ENCODE peak calls at places on chromosomes 3 and 15, in six cellular contexts. H is HCT116, A is HepG2, J is upper lobe of left lung, S is Panc1, V is GM12878. E is an unnamed sample.

GRCh38 chr15:60038111-60038521 is 34.0 kb downstream of the FOXB1 start:
- ATAC-seq in H (peak; percentile 32), A (no peak), J (no peak), S (no peak), V (no peak), E (no peak)

GRCh38 chr15:82613764-82614163 is 33.4 kb downstream of the CPEB1 start:
- ATAC-seq in H (no peak), A (no peak), J (peak; percentile 21), S (no peak), V (no peak), E (peak; percentile 41)

GRCh38 chr3:30012941-30013543 is 593.4 kb upstream of the TGFBR2 start:
- ATAC-seq in H (peak; percentile 93), A (peak; percentile 88), J (peak; percentile 78), S (peak; percentile 70), V (peak; percentile 69), E (peak; percentile 58)

GRCh38 chr3:100963041-100963440 is 30.2 kb downstream of the ABI3BP start:
- ATAC-seq in H (no peak), A (no peak), J (no peak), S (no peak), V (no peak), E (no peak)

GRCh38 chr15:70061696-70062270 is 35.9 kb downstream of the TLE3 start:
- ATAC-seq in H (no peak), A (no peak), J (no peak), S (no peak), V (no peak), E (no peak)

GRCh38 chr3:158710601-158711000 is 21.7 kb downstream of the RARRES1 start:
- ATAC-seq in H (no peak), A (no peak), J (no peak), S (no peak), V (no peak), E (no peak)

GRCh38 chr3:153268564-153269279 is 106.7 kb downstream of the RAP2B start:
- ATAC-seq in H (no peak), A (no peak), J (no peak), S (no peak), V (no peak), E (peak; percentile 16)

GRCh38 chr3:30610702-30611410 is 4.5 kb downstream of the TGFBR2 start:
- ATAC-seq in H (no peak), A (no peak), J (no peak), S (no peak), V (no peak), E (no peak)

GRCh38 chr3:104909188-104909587 is 457.5 kb upstream of the ALCAM start:
- ATAC-seq in H (no peak), A (no peak), J (no peak), S (no peak), V (no peak), E (no peak)

GRCh38 chr3:161821591-161821990 is 325.0 kb downstream of the OTOL1 start:
- ATAC-seq in H (no peak), A (no peak), J (no peak), S (no peak), V (no peak), E (no peak)

GRCh38 chr15:74957301-74958035 is 896 bp upstream of the RPP25 start:
- ATAC-seq in H (peak; percentile 53), A (no peak), J (peak; percentile 68), S (peak; percentile 58), V (peak; percentile 26), E (peak; percentile 37)

GRCh38 chr3:41101231-41101630 is 98.1 kb upstream of the CTNNB1 start:
- ATAC-seq in H (no peak), A (no peak), J (no peak), S (no peak), V (no peak), E (no peak)

GRCh38 chr15:95761742-95762141 is 568.8 kb upstream of the NR2F2 start:
- ATAC-seq in H (no peak), A (no peak), J (no peak), S (no peak), V (no peak), E (no peak)

GRCh38 chr15:78431955-78432354 is 6.1 kb upstream of the IREB2 start:
- ATAC-seq in H (no peak), A (no peak), J (no peak), S (no peak), V (no peak), E (no peak)

GRCh38 chr15:51195459-51195858 is 100.8 kb upstream of the TNFAIP8L3 start:
- ATAC-seq in H (no peak), A (no peak), J (no peak), S (no peak), V (no peak), E (no peak)

GRCh38 chr3:180912304-180913226 is at the start of gene FXR1:
- ATAC-seq in H (peak; percentile 97), A (peak; percentile 99), J (peak; percentile 98), S (peak; percentile 99), V (peak; percentile 99), E (peak; percentile 99)
- TF ChIP-seq POLR2AphosphoS5 in H (peak; percentile 98), A (peak; percentile 95), J (peak; percentile 58), S (peak; percentile 98), V (peak; percentile 94), E (peak; percentile 19)

DNA sequence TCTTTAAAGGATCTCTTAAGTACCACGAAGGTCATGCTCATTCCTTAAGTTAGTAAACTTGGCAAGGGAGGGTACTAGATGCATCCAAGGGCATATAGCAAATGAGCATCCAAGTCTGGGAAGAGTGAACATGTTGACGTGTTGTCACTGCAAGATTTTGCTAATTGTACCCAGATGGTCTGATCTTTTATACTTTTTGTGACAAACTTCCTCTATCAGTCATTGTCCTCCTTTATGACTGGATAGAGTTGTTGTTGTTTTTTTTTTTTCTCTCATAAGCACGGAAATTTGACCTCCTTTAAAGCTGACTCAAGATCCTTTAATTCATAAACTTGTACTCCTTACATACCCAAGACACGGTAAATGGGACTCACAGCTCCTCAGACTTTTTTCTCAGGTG is 121.3 kb downstream of the CHST2 start:
- ATAC-seq in H (no peak), A (no peak), J (no peak), S (no peak), V (no peak), E (no peak)
- H3K4me1 ChIP-seq in H (no peaks in the 10 kb centered on the region), A (no peaks in the 10 kb centered on the region), J (no peaks in the 10 kb centered on the region), S (no peaks in the 10 kb centered on the region), V (peaks cover 13% of the 10 kb centered on the region), E (no peaks in the 10 kb centered on the region)

GRCh38 chr3:87727783-87728182 is 331.0 kb downstream of the CGGBP1 start:
- ATAC-seq in H (no peak), A (no peak), J (no peak), S (no peak), V (no peak), E (no peak)

GRCh38 chr3:87733671-87734367 is 325.0 kb downstream of the CGGBP1 start:
- ATAC-seq in H (no peak), A (no peak), J (peak; percentile 29), S (no peak), V (no peak), E (no peak)

DNA sequence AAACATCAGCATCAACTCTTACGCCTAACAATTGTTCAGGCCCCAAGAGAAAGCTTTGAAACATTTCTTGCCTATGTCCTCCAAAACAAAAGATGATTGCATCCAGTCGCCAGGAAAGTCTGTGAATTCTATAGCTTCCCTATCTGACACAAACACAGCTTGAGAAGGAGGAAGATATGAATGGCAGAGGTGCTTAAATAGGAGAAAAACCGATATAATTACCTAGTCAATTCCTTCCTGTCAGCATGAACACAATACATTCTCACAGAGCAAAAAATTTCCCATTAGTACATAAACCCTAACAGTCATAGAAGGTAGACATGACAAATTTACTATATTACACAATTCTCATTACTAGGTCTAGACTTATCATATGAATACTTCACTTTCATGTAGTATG is 326.5 kb downstream of the CGGBP1 start:
- ATAC-seq in H (no peak), A (no peak), J (no peak), S (no peak), V (no peak), E (no peak)
- TF ChIP-seq POLR2AphosphoS5 in H (no peak), A (no peak), J (no peak), S (no peak), V (no peak), E (no peak)

DNA sequence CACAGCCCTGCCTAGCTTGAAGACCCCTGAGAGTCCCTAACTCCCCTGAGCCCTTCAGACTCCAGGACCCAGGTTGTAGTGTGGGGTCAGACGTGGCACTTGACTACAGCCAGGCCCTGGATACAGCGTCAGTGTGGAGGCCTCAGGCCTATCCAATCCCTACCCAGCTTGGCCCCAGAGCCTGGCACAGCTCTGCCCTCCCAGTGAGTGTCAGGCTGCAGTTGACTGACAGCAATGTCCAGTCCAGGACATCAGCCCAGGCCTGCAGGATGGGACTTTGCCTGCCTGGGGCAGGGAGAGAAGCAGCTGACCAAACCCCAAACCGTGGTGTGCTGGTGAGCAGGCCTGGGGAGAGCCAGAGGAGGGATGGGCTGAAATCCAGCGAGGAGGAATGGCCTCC is 27.3 kb downstream of the KLF13 start:
- ATAC-seq in H (no peak), A (no peak), J (peak; percentile 29), S (peak; percentile 52), V (peak; percentile 15), E (peak; percentile 31)
- H3K4me1 ChIP-seq in H (peaks cover 25% of the 10 kb centered on the region), A (peaks cover 30% of the 10 kb centered on the region), J (peaks cover 100% of the 10 kb centered on the region), S (peaks cover 12% of the 10 kb centered on the region), V (peaks cover 87% of the 10 kb centered on the region), E (peaks cover 100% of the 10 kb centered on the region)

GRCh38 chr15:72202302-72202701 is 4.7 kb upstream of the GRAMD2A start:
- ATAC-seq in H (no peak), A (no peak), J (no peak), S (no peak), V (no peak), E (no peak)

GRCh38 chr15:72205273-72205672 is 7.7 kb upstream of the GRAMD2A start:
- ATAC-seq in H (no peak), A (no peak), J (no peak), S (no peak), V (no peak), E (no peak)

GRCh38 chr15:72201346-72202029 is 3.9 kb upstream of the GRAMD2A start:
- ATAC-seq in H (no peak), A (no peak), J (no peak), S (no peak), V (no peak), E (no peak)

GRCh38 chr15:72203507-72203837 is 5.9 kb upstream of the GRAMD2A start:
- ATAC-seq in H (no peak), A (no peak), J (no peak), S (no peak), V (no peak), E (peak; percentile 75)

DNA sequence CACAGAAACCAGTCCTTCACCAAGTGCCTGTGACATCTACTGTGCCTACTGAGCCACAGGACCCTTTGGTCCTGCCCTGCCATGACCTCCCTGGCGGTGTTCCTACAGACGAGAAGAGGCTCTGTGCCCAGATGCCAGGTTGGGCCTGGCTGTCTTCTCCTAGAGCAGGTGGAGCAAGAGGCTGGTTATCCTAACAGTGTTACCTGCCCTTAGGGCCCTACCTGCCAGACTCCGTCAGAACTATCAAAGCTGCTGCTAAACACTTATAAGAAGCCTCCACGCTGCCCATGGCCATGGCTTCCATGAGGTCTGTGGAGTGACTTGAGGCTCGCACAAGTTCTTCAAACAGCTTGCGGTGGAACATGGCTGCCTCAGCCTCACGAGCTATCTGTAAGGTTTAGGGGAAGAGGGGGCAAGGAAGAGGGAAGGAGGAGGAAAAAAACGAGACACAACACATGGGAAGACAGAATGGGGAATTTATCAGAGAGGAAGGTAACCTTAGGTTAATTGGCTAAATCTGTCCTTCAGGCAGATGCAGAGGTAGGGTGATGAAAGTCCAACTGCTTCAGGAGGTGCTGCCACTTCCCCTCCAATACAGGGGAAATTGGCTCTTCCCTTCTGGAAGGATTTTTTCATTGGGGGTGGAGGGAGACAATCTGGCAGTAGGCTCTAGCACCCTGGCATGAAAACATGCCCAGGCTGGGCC is 5.4 kb upstream of the GRAMD2A start:
- ATAC-seq in H (no peak), A (no peak), J (no peak), S (no peak), V (no peak), E (no peak)
- TF ChIP-seq POLR2AphosphoS5 in H (no peak), A (peak; percentile 4), J (no peak), S (no peak), V (no peak), E (no peak)

GRCh38 chr3:107431298-107432012 is 54.2 kb downstream of the CCDC54 start:
- ATAC-seq in H (peak; percentile 60), A (peak; percentile 77), J (peak; percentile 84), S (peak; percentile 90), V (peak; percentile 77), E (peak; percentile 75)
- H3K4me1 ChIP-seq in H (peaks cover 5% of the 10 kb centered on the region), A (peaks cover 27% of the 10 kb centered on the region), J (peaks cover 15% of the 10 kb centered on the region), S (peaks cover 12% of the 10 kb centered on the region), V (no peaks in the 10 kb centered on the region), E (no peaks in the 10 kb centered on the region)

E was measured in gastroesophageal sphincter.